ENCODE peak calls at places on chromosomes 11 and 22, in five cellular contexts. U is brain microvascular endothelial cell; A is stimulated activated CD8-positive, alpha-beta memory T cell treated with anti-CD3 and anti-CD28 coated beads, Interleukin-4, amount 100 ng/mL, for 1 hour; Y is head of caudate nucleus; T is amygdala. J is an unnamed sample.

GRCh38 chr11:32643526-32643925 is 59.9 kb downstream of the EIF3M start:
- DNase-seq in U (peak; percentile 31), A (no peak), Y (no peak), T (no peak), J (no peak)

GRCh38 chr11:76510060-76511047 is 65.5 kb downstream of the EMSY start:
- DNase-seq in U (peak; percentile 40), A (no peak), Y (no peak), T (no peak), J (no peak)

GRCh38 chr11:47257178-47257517 is 648 bp upstream of the NR1H3 start:
- DNase-seq in U (no peak), A (no peak), Y (no peak), T (no peak), J (no peak)

GRCh38 chr11:116862951-116863350 is 25.5 kb upstream of the APOA1 start:
- DNase-seq in U (no peak), A (no peak), Y (no peak), T (no peak), J (no peak)

GRCh38 chr11:117600261-117600783 is 196.7 kb downstream of the DSCAML1 start:
- DNase-seq in U (no peak), A (no peak), Y (peak; percentile 74), T (peak; percentile 85), J (no peak)

GRCh38 chr11:117820071-117820470 is 4.5 kb downstream of the FXYD2 start:
- DNase-seq in U (no peak), A (no peak), Y (no peak), T (no peak), J (no peak)

GRCh38 chr11:115515647-115516046 is 11.4 kb upstream of the CADM1 start:
- DNase-seq in U (no peak), A (no peak), Y (no peak), T (no peak), J (no peak)

GRCh38 chr22:45503071-45503815 is 560 bp downstream of the FBLN1 start:
- DNase-seq in U (no peak), A (no peak), Y (no peak), T (no peak), J (no peak)

GRCh38 chr22:50548046-50548912 is 2.6 kb downstream of the KLHDC7B start:
- DNase-seq in U (no peak), A (no peak), Y (no peak), T (no peak), J (no peak)

GRCh38 chr11:96472085-96472484 is 82.3 kb downstream of the JRKL start:
- DNase-seq in U (no peak), A (no peak), Y (no peak), T (no peak), J (no peak)

GRCh38 chr11:77303328-77303727 is 1.8 kb upstream of the GDPD4 start:
- DNase-seq in U (no peak), A (no peak), Y (no peak), T (no peak), J (no peak)

GRCh38 chr11:99973993-99974392 is 713.1 kb upstream of the ARHGAP42 start:
- DNase-seq in U (no peak), A (no peak), Y (no peak), T (no peak), J (no peak)

GRCh38 chr11:69285091-69285490 is 8.9 kb upstream of the MYEOV start:
- DNase-seq in U (no peak), A (no peak), Y (no peak), T (no peak), J (no peak)

GRCh38 chr22:45336971-45337431 is 27.3 kb downstream of the FAM118A start:
- DNase-seq in U (no peak), A (no peak), Y (peak; percentile 48), T (no peak), J (peak; percentile 90)

GRCh38 chr11:127656266-127656879 is 655.8 kb upstream of the KIRREL3 start:
- DNase-seq in U (no peak), A (no peak), Y (no peak), T (no peak), J (no peak)

GRCh38 chr22:20205964-20206708 is 55.3 kb upstream of the CCDC188 start:
- DNase-seq in U (peak; percentile 38), A (peak; percentile 24), Y (no peak), T (no peak), J (peak; percentile 46)

GRCh38 chr11:122023614-122024250 is 92.3 kb downstream of the BLID start:
- DNase-seq in U (no peak), A (no peak), Y (no peak), T (no peak), J (no peak)

GRCh38 chr11:76251576-76251975 is 45.3 kb upstream of the WNT11 start:
- DNase-seq in U (no peak), A (no peak), Y (no peak), T (no peak), J (no peak)

GRCh38 chr22:26360169-26360885 is 68.7 kb upstream of the ASPHD2 start:
- DNase-seq in U (peak; percentile 81), A (peak; percentile 30), Y (peak; percentile 84), T (no peak), J (peak; percentile 33)

GRCh38 chr11:235998-236773 is at the start of gene SIRT3:
- DNase-seq in U (peak; percentile 60), A (peak; percentile 64), Y (peak; percentile 80), T (peak; percentile 47), J (peak; percentile 86)

GRCh38 chr22:49269371-49269770 is 558.3 kb downstream of the BRD1 start:
- DNase-seq in U (no peak), A (no peak), Y (no peak), T (no peak), J (no peak)

GRCh38 chr22:22912135-22912408 is 24.5 kb downstream of the IGLL5 start:
- DNase-seq in U (no peak), A (no peak), Y (no peak), T (no peak), J (no peak)

GRCh38 chr11:46346886-46347636 is at the start of gene DGKZ:
- DNase-seq in U (peak; percentile 54), A (peak; percentile 73), Y (peak; percentile 92), T (no peak), J (peak; percentile 87)

GRCh38 chr11:63813563-63814382 is 517 bp downstream of the SPINDOC start:
- DNase-seq in U (peak; percentile 2), A (no peak), Y (peak; percentile 66), T (peak; percentile 12), J (peak; percentile 33)

GRCh38 chr22:30553971-30554370 is 7.4 kb upstream of the SEC14L6 start:
- DNase-seq in U (no peak), A (no peak), Y (no peak), T (no peak), J (no peak)

GRCh38 chr22:25154686-25154999 is 45.0 kb upstream of the CRYBB3 start:
- DNase-seq in U (no peak), A (no peak), Y (no peak), T (no peak), J (no peak)

GRCh38 chr22:41085842-41086241 is 6.5 kb upstream of the EP300 start:
- DNase-seq in U (no peak), A (no peak), Y (no peak), T (no peak), J (no peak)

GRCh38 chr11:47430524-47430923 is 4.3 kb upstream of the PSMC3 start:
- DNase-seq in U (no peak), A (no peak), Y (peak; percentile 72), T (no peak), J (no peak)

GRCh38 chr11:45530776-45531175 is 134.6 kb downstream of the CHST1 start:
- DNase-seq in U (no peak), A (no peak), Y (no peak), T (no peak), J (no peak)

GRCh38 chr11:6541356-6541755 is 44.3 kb downstream of the DNHD1 start:
- DNase-seq in U (no peak), A (no peak), Y (no peak), T (no peak), J (no peak)

GRCh38 chr11:40162901-40163300 is 1296.6 kb downstream of the LRRC4C start:
- DNase-seq in U (no peak), A (no peak), Y (no peak), T (no peak), J (no peak)

GRCh38 chr22:39343259-39344045 is 6.3 kb upstream of the SYNGR1 start:
- DNase-seq in U (peak; percentile 54), A (no peak), Y (peak; percentile 84), T (peak; percentile 23), J (peak; percentile 76)

GRCh38 chr11:15819679-15820286 is 536.6 kb downstream of the SOX6 start:
- DNase-seq in U (peak; percentile 40), A (no peak), Y (peak; percentile 86), T (peak; percentile 82), J (peak; percentile 68)

GRCh38 chr11:34327804-34328631 is 29.8 kb downstream of the ABTB2 start:
- DNase-seq in U (no peak), A (no peak), Y (peak; percentile 31), T (no peak), J (no peak)

GRCh38 chr11:2525941-2526807 is 81.4 kb downstream of the KCNQ1 start:
- DNase-seq in U (no peak), A (no peak), Y (no peak), T (no peak), J (no peak)

GRCh38 chr22:45475876-45476514 is 26.7 kb upstream of the FBLN1 start:
- DNase-seq in U (no peak), A (no peak), Y (no peak), T (no peak), J (no peak)

GRCh38 chr11:115663790-115664189 is 159.6 kb upstream of the CADM1 start:
- DNase-seq in U (no peak), A (no peak), Y (no peak), T (peak; percentile 30), J (no peak)

GRCh38 chr11:60498853-60499252 is 6.3 kb downstream of the MS4A12 start:
- DNase-seq in U (no peak), A (no peak), Y (no peak), T (no peak), J (no peak)

GRCh38 chr11:122375687-122376399 is 259.8 kb upstream of the BLID start:
- DNase-seq in U (peak; percentile 55), A (no peak), Y (no peak), T (no peak), J (no peak)

GRCh38 chr22:22720724-22721261 is 76.4 kb downstream of the GGTLC2 start:
- DNase-seq in U (no peak), A (no peak), Y (peak; percentile 26), T (no peak), J (no peak)

J was measured in prostate gland.